ENCODE peak calls at places on chromosome 7, in seven cellular contexts. Z is tibial nerve; B is NCI-H1092; F is LHCN-M2; P is stimulated activated CD4-positive, alpha-beta T cell treated with anti-CD3 and anti-CD28 coated beads, Interleukin-4, amount 100 ng/mL, for 1 hour; E is nephron progenitor cell; X is NCI-H1105. M is an unnamed sample.

GRCh38 chr7:132417037-132417906 is 159.0 kb downstream of the PLXNA4 start:
- DNase-seq in X (no peak), B (no peak), E (no peak), Z (no peak), P (no peak), F (no peak), M (no peak)

GRCh38 chr7:46741924-46742607 is 821.0 kb upstream of the IGFBP3 start:
- DNase-seq in E (no peak), P (no peak), X (no peak), B (no peak), Z (no peak), F (no peak), M (no peak)

GRCh38 chr7:17690030-17690429 is 250.3 kb downstream of the SNX13 start:
- DNase-seq in F (peak; percentile 95), Z (no peak), P (no peak), B (no peak), E (no peak), X (no peak), M (no peak)

GRCh38 chr7:48388922-48389321 is 217.7 kb downstream of the ABCA13 start:
- DNase-seq in B (no peak), X (no peak), P (no peak), Z (no peak), F (no peak), E (no peak), M (no peak)

GRCh38 chr7:109844362-109844761 is 1246.6 kb upstream of the LRRN3 start:
- DNase-seq in F (no peak), P (no peak), Z (no peak), E (no peak), X (peak; percentile 27), B (no peak), M (no peak)

GRCh38 chr7:29274156-29275017 is 79.8 kb downstream of the CHN2 start:
- DNase-seq in E (no peak), X (no peak), F (peak; percentile 83), P (no peak), Z (no peak), B (peak; percentile 36), M (no peak)

GRCh38 chr7:78985509-78985908 is 468.0 kb downstream of the MAGI2 start:
- DNase-seq in B (no peak), Z (no peak), E (no peak), P (no peak), F (no peak), X (no peak), M (no peak)

GRCh38 chr7:28065721-28066285 is 114.8 kb downstream of the JAZF1 start:
- DNase-seq in B (no peak), Z (no peak), X (no peak), P (no peak), E (no peak), F (no peak), M (no peak)

GRCh38 chr7:27605689-27606269 is 56.9 kb downstream of the HIBADH start:
- DNase-seq in P (no peak), B (no peak), E (no peak), F (peak; percentile 75), X (peak; percentile 18), Z (no peak), M (no peak)

GRCh38 chr7:24812313-24812945 is 55.2 kb upstream of the GSDME start:
- DNase-seq in F (peak; percentile 58), X (peak; percentile 24), P (peak; percentile 36), B (peak; percentile 61), Z (no peak), E (peak; percentile 67), M (no peak)

GRCh38 chr7:105656922-105657521 is 75.7 kb upstream of the EFCAB10 start:
- DNase-seq in B (no peak), Z (peak; percentile 40), F (peak; percentile 38), X (no peak), P (peak; percentile 65), E (peak; percentile 59), M (no peak)

GRCh38 chr7:14045651-14046050 is 56.2 kb upstream of the ETV1 start:
- DNase-seq in Z (no peak), E (no peak), B (no peak), X (no peak), P (no peak), F (no peak), M (no peak)

GRCh38 chr7:98102170-98102569 is 4.5 kb upstream of the LMTK2 start:
- DNase-seq in B (no peak), Z (no peak), P (no peak), F (no peak), X (no peak), E (no peak), M (no peak)